ENCODE peak calls at places on chromosomes 3 and 15, in ten cellular contexts. K, R, L, Y, S, N, I, M, D and B are unnamed samples. For H3K4me1 and H3K36me3, the result is how much of the 10 kb centered on the place peaks cover.

GRCh38 chr3:116378077-116378476 is 67.2 kb downstream of the LSAMP start:
- DNase-seq in S (no peak), K (no peak), L (no peak), M (no peak), I (no peak), Y (no peak), N (no peak), D (no peak), R (no peak), B (no peak)

GRCh38 chr3:126672741-126673140 is 17.8 kb upstream of the TXNRD3 start:
- DNase-seq in M (no peak), I (no peak), K (no peak), Y (no peak), N (no peak), L (no peak), D (no peak), R (peak), S (no peak), B (no peak)

GRCh38 chr3:10950476-10951294 is 41.9 kb upstream of the SLC6A1 start:
- DNase-seq in L (no peak), R (no peak), K (no peak), S (no peak), D (no peak), Y (peak), M (no peak), N (peak), I (no peak), B (no peak)

GRCh38 chr3:160217675-160218074 is 7.5 kb upstream of the C3orf80 start:
- DNase-seq in D (no peak), R (no peak), L (no peak), S (no peak), I (no peak), N (no peak), M (no peak), Y (no peak), K (no peak), B (no peak)

GRCh38 chr3:124587053-124587408 is 143.2 kb upstream of the UMPS start:
- DNase-seq in N (no peak), S (no peak), I (no peak), M (no peak), Y (peak), R (no peak), L (no peak), K (no peak), D (no peak), B (no peak)

GRCh38 chr15:77633913-77634265 is 1.2 kb upstream of the LINGO1 start:
- DNase-seq in Y (no peak), I (no peak), M (no peak), N (no peak), R (no peak), D (no peak), S (no peak), K (no peak), L (no peak), B (no peak)

GRCh38 chr3:99579246-99579645 is 59.1 kb upstream of the COL8A1 start:
- DNase-seq in I (no peak), Y (peak), N (peak), S (no peak), K (no peak), L (no peak), D (no peak), M (no peak), R (no peak), B (no peak)

GRCh38 chr3:51343918-51344687 is 41.0 kb upstream of the MANF start:
- DNase-seq in Y (peak), N (peak), K (no peak), D (no peak), L (peak), M (no peak), S (no peak), I (no peak), R (no peak), B (no peak)

GRCh38 chr3:159800434-159801121 is 188.1 kb upstream of the IL12A start:
- DNase-seq in Y (no peak), K (no peak), I (no peak), D (no peak), R (no peak), L (no peak), M (no peak), N (no peak), S (no peak), B (no peak)

GRCh38 chr15:95127356-95127755 is 896.0 kb downstream of the MCTP2 start:
- DNase-seq in I (no peak), N (no peak), S (no peak), M (no peak), K (no peak), D (no peak), Y (peak), L (no peak), R (no peak), B (no peak)

GRCh38 chr15:67843571-67844387 is 3.9 kb upstream of the RNU6-1 start:
- DNase-seq in I (no peak), N (no peak), K (no peak), R (no peak), M (no peak), D (no peak), Y (peak), S (no peak), L (no peak), B (no peak)

GRCh38 chr15:35980719-35981118 is 434.8 kb upstream of the DPH6 start:
- DNase-seq in M (no peak), R (no peak), N (peak), Y (peak), I (no peak), S (no peak), K (no peak), D (no peak), L (no peak), B (no peak)

GRCh38 chr15:31352911-31353811 is 26.5 kb downstream of the KLF13 start:
- DNase-seq in R (no peak), K (no peak), Y (peak), L (peak), S (peak), M (peak), D (peak), N (peak), I (peak), B (no peak)

GRCh38 chr3:146851665-146852064 is 246.5 kb upstream of the PLSCR5 start:
- DNase-seq in I (no peak), Y (no peak), S (no peak), K (no peak), N (no peak), M (no peak), L (no peak), D (no peak), R (no peak), B (no peak)

GRCh38 chr3:110420158-110420641 is 651.4 kb upstream of the NECTIN3 start:
- DNase-seq in S (no peak), M (no peak), D (no peak), L (no peak), Y (peak), K (no peak), I (no peak), N (peak), R (no peak), B (no peak)

GRCh38 chr3:37456791-37457190 is 282.4 kb upstream of the LRRFIP2 start:
- DNase-seq in M (no peak), Y (no peak), R (no peak), N (no peak), I (no peak), L (no peak), K (no peak), S (no peak), D (no peak), B (no peak)

GRCh38 chr3:149584236-149584635 is 73.6 kb downstream of the WWTR1 start:
- DNase-seq in R (no peak), L (no peak), I (no peak), M (no peak), N (no peak), S (no peak), K (no peak), D (no peak), Y (no peak), B (no peak)

GRCh38 chr3:149579838-149580542 is 77.8 kb downstream of the WWTR1 start:
- DNase-seq in R (no peak), N (peak), Y (peak), I (no peak), S (no peak), L (no peak), K (no peak), M (no peak), D (no peak), B (no peak)

GRCh38 chr3:149581248-149581647 is 76.6 kb downstream of the WWTR1 start:
- DNase-seq in N (peak), I (no peak), M (no peak), K (no peak), L (no peak), Y (peak), D (no peak), S (no peak), R (no peak), B (no peak)

GRCh38 chr3:149581681-149582349 is 76.0 kb downstream of the WWTR1 start:
- DNase-seq in S (peak), K (no peak), L (peak), R (no peak), I (peak), N (peak), D (no peak), M (no peak), Y (peak), B (no peak)

DNA sequence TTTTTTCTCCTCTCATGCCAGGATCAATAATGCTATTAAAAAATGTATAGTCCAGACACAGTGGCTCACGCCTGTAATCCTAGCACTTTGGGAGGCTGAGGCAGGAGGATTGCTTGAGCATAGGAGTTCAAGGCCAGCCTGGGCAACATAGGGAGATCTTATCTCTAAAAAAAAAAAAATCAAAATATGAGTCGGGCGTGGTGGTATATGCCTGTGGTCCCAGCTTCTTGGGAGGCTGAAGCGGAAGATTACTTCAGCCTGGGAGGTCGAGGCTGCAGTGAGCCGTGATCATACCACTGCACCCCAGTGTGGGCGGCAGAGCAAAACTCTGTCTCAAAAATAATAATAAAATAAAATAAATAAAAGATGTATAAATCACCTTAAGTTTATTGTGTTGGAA is 75.4 kb downstream of the WWTR1 start:
- DNase-seq in I (no peak), L (no peak), N (no peak), R (no peak), M (no peak), Y (no peak), K (no peak), D (no peak), S (no peak), B (no peak)
- H3K4me1 ChIP-seq in I (under half), L (under half), N (half or more), R (half or more), M (under half), Y (under half), K (under half), D (half or more), S (half or more), B (under half)

DNA sequence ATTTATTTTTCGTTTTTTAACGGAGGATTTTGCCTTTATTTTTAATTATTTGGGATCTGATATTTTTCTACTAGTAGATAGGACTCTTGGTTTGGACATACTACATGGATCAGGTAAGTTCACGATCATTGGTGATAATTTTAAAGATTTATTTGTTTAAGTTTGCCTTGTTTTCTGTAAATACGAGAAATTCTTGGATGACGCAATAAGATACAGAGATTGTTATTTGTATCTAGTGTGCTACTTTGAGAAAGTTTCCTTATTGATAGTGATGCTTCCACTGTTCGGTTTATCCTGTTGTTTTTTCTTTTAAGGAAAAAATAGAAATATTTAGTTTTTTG is 558 bp downstream of the CHD2 start:
- DNase-seq in N (peak), K (no peak), R (no peak), I (no peak), S (no peak), M (no peak), D (no peak), Y (no peak), L (no peak), B (no peak)
- H3K36me3 ChIP-seq in N (half or more), K (under half), R (under half), I (under half), S (under half), M (under half), D (under half), Y (under half), L (under half), B (under half)

DNA sequence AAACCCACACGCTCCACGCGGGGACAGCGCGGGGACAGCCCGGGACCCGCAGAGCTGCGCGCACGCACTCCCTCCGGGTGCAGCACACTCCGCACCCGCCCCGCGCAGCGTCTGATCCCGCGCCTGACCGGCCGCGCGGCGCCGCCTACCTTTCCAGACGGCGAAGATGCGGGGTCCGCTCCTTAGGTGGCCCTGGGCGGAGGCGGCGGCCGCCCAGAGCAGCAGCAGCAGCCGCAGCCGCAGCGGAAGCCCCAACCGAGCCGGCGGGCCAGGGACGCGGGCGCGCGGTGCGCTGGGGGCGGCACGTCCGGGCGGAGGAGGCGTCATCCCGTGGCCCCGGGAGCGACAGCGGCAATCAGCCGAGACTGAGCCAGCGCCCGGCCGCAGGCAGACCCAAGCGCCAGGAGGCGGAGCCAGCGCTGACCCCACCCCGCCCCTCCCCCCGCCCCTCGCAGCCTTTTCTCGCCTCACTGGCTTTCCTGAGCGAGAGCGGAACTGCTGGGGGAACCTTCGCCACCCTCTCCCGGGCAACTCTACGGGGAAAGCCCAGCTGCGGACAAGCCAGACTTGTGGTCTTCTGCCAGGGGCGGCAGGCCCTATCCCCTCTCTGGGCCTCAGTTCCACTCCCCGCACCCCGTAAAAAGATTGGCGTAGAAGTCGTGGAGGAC is at the start of gene SEMA7A:
- DNase-seq in I (peak), M (peak), K (peak), L (peak), R (peak), Y (peak), D (peak), N (peak), S (peak), B (no peak)
- H3K4me1 ChIP-seq in I (under half), M (under half), K (under half), L (under half), R (under half), Y (under half), D (under half), N (under half), S (under half), B (under half)

GRCh38 chr15:82650046-82650670 is 3.0 kb upstream of the CPEB1 start:
- DNase-seq in Y (no peak), I (no peak), D (no peak), M (no peak), R (no peak), L (no peak), S (no peak), K (no peak), N (no peak), B (no peak)

GRCh38 chr15:82655606-82656005 is 8.4 kb upstream of the CPEB1 start:
- DNase-seq in R (no peak), S (no peak), I (no peak), D (no peak), L (no peak), Y (no peak), N (no peak), K (no peak), M (no peak), B (no peak)

GRCh38 chr15:82656641-82657266 is 9.6 kb upstream of the CPEB1 start:
- DNase-seq in M (no peak), N (no peak), D (no peak), R (no peak), K (no peak), L (no peak), I (no peak), Y (no peak), S (no peak), B (no peak)

GRCh38 chr15:82651708-82652107 is 4.5 kb upstream of the CPEB1 start:
- DNase-seq in N (no peak), K (no peak), L (no peak), M (no peak), D (no peak), S (no peak), R (no peak), I (no peak), Y (no peak), B (no peak)

DNA sequence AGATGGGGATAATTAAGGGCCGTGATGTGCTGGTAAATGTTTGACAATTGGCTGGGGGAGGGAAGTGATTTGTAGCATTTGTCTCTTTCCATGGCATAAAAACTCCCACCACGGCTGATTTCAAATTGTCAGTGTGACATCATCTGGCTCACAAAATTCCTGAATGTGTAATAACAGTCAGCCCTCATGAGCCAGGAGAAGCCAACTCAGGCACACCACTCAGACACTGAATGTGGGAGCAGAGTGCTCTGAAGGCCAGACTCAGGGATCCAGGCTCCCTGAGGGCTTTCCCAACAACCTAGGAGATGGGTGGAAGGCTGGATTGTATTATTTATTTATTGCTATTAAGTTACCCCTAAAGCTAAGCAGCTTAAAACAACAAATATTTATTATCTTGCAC is 6.3 kb upstream of the CPEB1 start:
- DNase-seq in D (no peak), I (no peak), K (no peak), S (no peak), M (no peak), Y (no peak), R (no peak), N (peak), L (no peak), B (no peak)
- H3K36me3 ChIP-seq in D (under half), I (under half), K (under half), S (under half), M (under half), Y (under half), R (under half), N (under half), L (under half), B (under half)

GRCh38 chr15:73394782-73395181 is 26.0 kb upstream of the HCN4 start:
- DNase-seq in R (no peak), L (no peak), I (peak), M (no peak), D (peak), K (no peak), N (no peak), Y (no peak), S (no peak), B (no peak)
- H3K4me1 ChIP-seq in R (under half), L (under half), I (under half), M (under half), D (under half), K (under half), N (under half), Y (under half), S (under half), B (under half)

DNA sequence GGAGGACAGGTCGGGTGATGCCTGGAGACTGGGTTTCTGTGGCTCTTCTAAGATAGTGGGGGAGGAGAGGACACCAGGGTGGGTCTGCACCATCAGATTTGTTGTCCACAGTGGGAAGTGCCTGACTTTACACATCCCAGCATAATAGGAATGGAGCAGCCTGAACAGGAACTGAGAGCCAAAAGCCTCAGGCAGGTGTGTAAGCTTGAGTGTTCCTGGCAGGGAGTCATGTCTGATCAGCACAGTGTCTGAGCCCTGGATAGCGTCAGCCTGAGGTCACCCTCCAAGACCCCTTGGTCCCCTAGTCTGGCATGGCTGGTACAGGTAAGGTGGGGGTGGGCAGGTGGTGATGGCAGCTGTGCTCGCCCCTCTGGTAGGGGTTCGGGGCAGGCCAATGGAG is 20.2 kb downstream of the INSYN1 start:
- DNase-seq in N (no peak), Y (no peak), D (no peak), L (no peak), M (no peak), I (no peak), R (no peak), K (no peak), S (no peak), B (no peak)
- H3K36me3 ChIP-seq in N (under half), Y (under half), D (under half), L (under half), M (under half), I (under half), R (under half), K (under half), S (under half), B (under half)

GRCh38 chr3:150745832-150746231 is 17.1 kb downstream of the SIAH2 start:
- DNase-seq in M (no peak), K (no peak), S (no peak), Y (no peak), L (no peak), N (no peak), D (no peak), I (no peak), R (no peak), B (no peak)
- H3K4me1 ChIP-seq in M (under half), K (under half), S (under half), Y (under half), L (under half), N (under half), D (half or more), I (under half), R (half or more), B (half or more)

GRCh38 chr15:65561934-65562333 is 31.7 kb downstream of the HACD3 start:
- DNase-seq in M (no peak), R (no peak), Y (no peak), S (no peak), N (no peak), I (no peak), K (no peak), D (no peak), L (no peak), B (no peak)
- H3K36me3 ChIP-seq in M (half or more), R (half or more), Y (under half), S (half or more), N (under half), I (half or more), K (half or more), D (half or more), L (under half), B (under half)